ENCODE peak calls at places on chromosomes 16 and 17, in ten cellular contexts. W is GM12892, N is Peyer's patch, Q is transverse colon, E is body of pancreas, P is H54, K is testis, D is thyroid gland, H is spleen, Z is suprapubic skin. S is an unnamed sample.

GRCh38 chr17:79802736-79803420 is 6.0 kb upstream of the CBX8 start:
- DNase-seq in E (peak; percentile 14), W (no peak), K (no peak), Z (no peak), H (no peak), P (no peak), N (no peak), D (no peak), Q (no peak), S (no peak)

GRCh38 chr16:75237398-75238131 is 13.9 kb downstream of the BCAR1 start:
- DNase-seq in H (no peak), K (no peak), Q (no peak), N (no peak), E (no peak), D (no peak), W (no peak), Z (no peak), P (no peak), S (no peak)

GRCh38 chr16:81618661-81619060 is 160.4 kb upstream of the PLCG2 start:
- DNase-seq in H (no peak), P (no peak), Z (no peak), E (peak; percentile 44), D (no peak), K (no peak), N (no peak), Q (no peak), W (no peak), S (no peak)

GRCh38 chr17:32111141-32111771 is 31.0 kb upstream of the RHOT1 start:
- DNase-seq in P (no peak), K (peak; percentile 64), N (peak; percentile 22), E (peak; percentile 40), Q (peak; percentile 33), Z (no peak), W (no peak), H (no peak), D (peak; percentile 84), S (no peak)

GRCh38 chr16:20675488-20676267 is 21.8 kb downstream of the ACSM1 start:
- DNase-seq in Q (peak; percentile 79), K (peak; percentile 84), N (peak; percentile 62), P (no peak), H (peak; percentile 79), W (no peak), D (peak; percentile 80), Z (no peak), E (peak; percentile 66), S (no peak)

GRCh38 chr17:27808629-27809028 is 8.3 kb upstream of the NOS2 start:
- DNase-seq in H (no peak), K (no peak), N (no peak), D (no peak), W (no peak), Z (no peak), E (no peak), Q (no peak), P (no peak), S (no peak)

GRCh38 chr16:51146256-51146924 is 4.7 kb downstream of the SALL1 start:
- DNase-seq in H (no peak), W (no peak), E (no peak), K (no peak), N (no peak), D (no peak), P (no peak), Z (no peak), Q (no peak), S (no peak)

GRCh38 chr17:49564638-49565037 is 11.0 kb upstream of the NXPH3 start:
- DNase-seq in P (no peak), H (no peak), E (no peak), W (no peak), Z (peak; percentile 14), N (no peak), K (no peak), D (no peak), Q (no peak), S (no peak)

GRCh38 chr17:36935681-36936454 is 1.4 kb upstream of the LHX1 start:
- DNase-seq in P (peak; percentile 95), K (no peak), N (no peak), Q (no peak), H (no peak), D (no peak), W (no peak), Z (no peak), E (no peak), S (no peak)

GRCh38 chr16:74304164-74304834 is 7.7 kb downstream of the PSMD7 start:
- DNase-seq in Z (no peak), W (no peak), D (no peak), H (no peak), P (no peak), K (no peak), E (no peak), N (no peak), Q (no peak), S (no peak)

GRCh38 chr17:45893725-45894021 is 681 bp upstream of the MAPT start:
- DNase-seq in D (no peak), W (no peak), P (no peak), Z (no peak), E (no peak), Q (no peak), N (no peak), K (no peak), H (no peak), S (no peak)

GRCh38 chr17:45895969-45896793 is 1.8 kb downstream of the MAPT start:
- DNase-seq in D (no peak), E (no peak), P (no peak), Z (no peak), K (no peak), Q (no peak), H (no peak), N (no peak), W (no peak), S (no peak)

GRCh38 chr17:45895304-45895968 is 1.1 kb downstream of the MAPT start:
- DNase-seq in D (peak; percentile 7), Z (peak; percentile 73), N (no peak), H (no peak), Q (no peak), P (no peak), E (peak; percentile 20), K (no peak), W (no peak), S (no peak)

GRCh38 chr17:45896803-45897693 is 2.7 kb downstream of the MAPT start:
- DNase-seq in K (no peak), N (no peak), P (no peak), D (no peak), E (no peak), Z (no peak), H (no peak), W (no peak), Q (no peak), S (no peak)

GRCh38 chr17:45894022-45894784 is at the start of gene MAPT:
- DNase-seq in W (peak; percentile 96), Q (peak; percentile 88), E (peak; percentile 93), D (peak; percentile 87), P (peak; percentile 98), H (peak; percentile 96), N (peak; percentile 60), Z (peak; percentile 92), K (peak; percentile 93), S (peak; percentile 8)
- TF ChIP-seq POLR2A in W (no peak), Q (no peak), E (peak; percentile 45), D (no peak), P (peak; percentile 90), H (no peak), N (no peak), Z (no peak), K (peak; percentile 18), S (no peak)

GRCh38 chr17:7851438-7852261 is 3.2 kb upstream of the TMEM88 start:
- DNase-seq in D (peak; percentile 93), N (peak; percentile 92), H (peak; percentile 98), Q (peak; percentile 96), P (peak; percentile 36), E (peak; percentile 97), K (peak; percentile 94), W (peak; percentile 89), Z (peak; percentile 95), S (no peak)
- TF ChIP-seq POLR2A in D (no peak), N (peak; percentile 37), H (peak; percentile 58), Q (no peak), P (no peak), E (peak; percentile 48), K (no peak), W (peak; percentile 64), Z (no peak), S (peak; percentile 33)

DNA sequence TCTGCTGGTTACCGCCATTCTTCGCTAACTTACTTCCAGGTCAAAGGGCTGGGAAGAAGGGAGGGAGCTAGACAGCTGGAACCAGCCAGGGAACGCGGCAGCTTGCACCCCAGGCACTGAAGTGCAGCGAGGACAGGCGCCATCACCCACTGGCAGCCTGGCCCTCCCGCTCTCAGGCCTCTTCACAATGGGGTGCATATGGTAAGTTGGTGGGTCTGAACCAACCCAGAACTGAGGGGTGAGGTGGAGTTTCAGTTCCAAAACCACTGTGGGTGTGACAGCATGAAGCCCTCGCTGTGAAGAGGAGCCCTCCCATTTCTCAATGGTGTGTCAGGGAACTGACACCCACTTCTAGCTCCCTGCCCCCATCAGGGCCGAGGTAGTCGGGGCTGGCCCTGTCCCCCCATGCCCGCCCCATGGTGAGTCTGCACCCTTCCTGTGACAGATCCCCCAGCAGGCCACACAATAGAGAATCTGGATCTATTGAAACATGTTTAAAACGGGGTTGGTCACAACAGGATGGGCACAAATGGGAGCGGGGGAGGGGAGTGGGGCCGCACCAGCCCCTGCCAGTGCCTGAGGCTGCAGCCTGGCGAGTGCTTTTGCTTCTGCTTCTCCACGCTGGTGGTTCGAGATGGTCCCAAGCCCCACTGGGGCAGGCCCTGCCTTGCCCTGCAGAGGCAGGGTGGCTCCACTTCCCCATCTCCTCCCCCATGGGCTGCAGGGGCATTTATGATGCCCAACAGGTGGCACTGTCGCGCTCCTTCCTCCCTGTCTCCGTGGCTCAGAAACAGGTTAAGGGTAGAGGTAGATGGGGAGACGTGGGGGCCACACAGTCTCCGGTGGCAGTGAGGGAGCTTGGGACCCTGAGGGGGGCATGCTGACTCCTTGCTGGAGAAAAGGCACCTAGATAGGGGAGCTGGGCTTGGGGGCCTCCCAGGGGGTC is 2.3 kb downstream of the LIMD2 start:
- DNase-seq in K (no peak), W (peak; percentile 61), N (peak; percentile 87), P (peak; percentile 91), E (peak; percentile 65), Z (no peak), H (peak; percentile 96), D (no peak), Q (peak; percentile 83), S (no peak)
- TF ChIP-seq POLR2A in K (no peak), W (peak; percentile 62), N (no peak), P (no peak), E (no peak), Z (no peak), H (peak; percentile 22), D (no peak), Q (peak; percentile 20), S (peak; percentile 20)

DNA sequence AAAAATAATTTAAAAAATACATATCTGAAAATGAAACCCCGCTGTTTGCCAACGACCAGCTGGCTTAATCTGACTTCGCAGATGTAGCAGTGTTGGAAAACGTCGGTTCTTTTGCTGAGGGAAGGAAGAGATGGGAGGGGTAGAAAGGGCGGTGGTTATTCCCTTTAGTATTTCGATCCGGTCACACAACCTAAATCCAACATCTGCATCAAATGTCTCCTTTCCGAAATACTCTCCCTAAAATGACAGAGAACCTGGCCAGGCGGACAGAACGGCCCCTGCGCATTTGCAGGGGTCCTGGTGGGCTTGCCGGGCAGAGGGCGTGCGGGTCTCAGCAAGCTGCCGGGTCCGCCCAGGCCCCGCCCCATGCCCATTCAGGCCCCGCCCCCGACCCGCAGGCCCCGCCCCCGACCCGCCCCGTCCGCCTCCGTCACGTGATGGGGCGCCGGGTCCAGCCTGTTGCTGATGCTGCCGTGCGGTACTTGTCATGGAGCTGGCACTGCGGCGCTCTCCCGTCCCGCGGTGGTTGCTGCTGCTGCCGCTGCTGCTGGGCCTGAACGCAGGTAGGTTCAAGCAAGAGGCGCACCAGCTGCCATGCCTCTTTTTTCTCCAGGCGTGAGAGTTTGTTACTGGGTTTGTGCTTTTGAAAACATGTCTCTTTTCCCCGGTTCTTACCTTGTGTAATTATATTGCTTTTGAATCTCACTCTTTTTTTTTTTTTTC is at the start of gene SCPEP1:
- DNase-seq in Q (peak; percentile 85), Z (peak; percentile 90), K (peak; percentile 91), P (peak; percentile 96), H (peak; percentile 95), D (peak; percentile 89), W (peak; percentile 89), E (peak; percentile 91), N (peak; percentile 86), S (peak; percentile 47)
- TF ChIP-seq POLR2A in Q (peak; percentile 42), Z (no peak), K (no peak), P (peak; percentile 96), H (no peak), D (peak; percentile 70), W (peak; percentile 81), E (peak; percentile 68), N (peak; percentile 70), S (peak; percentile 27)